ENCODE peak calls at places on chromosomes 5 and 9, in nine cellular contexts. T is HCT116, C is GM12891, B is HepG2, P is SK-N-MC, N is H1, Y is GM23338, M is prostate gland, G is sigmoid colon. J is an unnamed sample.

GRCh38 chr5:73441377-73441776 is 7.2 kb downstream of the FOXD1 start:
- DNase-seq in T (no peak), C (no peak), B (no peak), P (no peak), N (no peak), Y (no peak), M (no peak), G (no peak), J (no peak)

GRCh38 chr5:14206028-14206725 is 63.0 kb downstream of the TRIO start:
- DNase-seq in T (no peak), C (no peak), B (no peak), P (no peak), N (no peak), Y (no peak), M (no peak), G (no peak), J (no peak)

GRCh38 chr9:18798106-18798505 is 234.9 kb downstream of the SAXO1 start:
- DNase-seq in T (no peak), C (no peak), B (no peak), P (no peak), N (no peak), Y (no peak), M (no peak), G (no peak), J (no peak)

GRCh38 chr5:129474544-129474943 is 14.4 kb downstream of the ADAMTS19 start:
- DNase-seq in T (no peak), C (no peak), B (no peak), P (peak), N (no peak), Y (no peak), M (no peak), G (no peak), J (no peak)

GRCh38 chr5:150428978-150429377 is 16.3 kb upstream of the CD74 start:
- DNase-seq in T (no peak), C (no peak), B (no peak), P (no peak), N (no peak), Y (no peak), M (no peak), G (no peak), J (no peak)

GRCh38 chr5:68214472-68215207 is 916 bp upstream of the PIK3R1 start:
- DNase-seq in T (no peak), C (peak), B (no peak), P (no peak), N (no peak), Y (peak), M (peak), G (no peak), J (peak)

GRCh38 chr9:107784235-107784958 is 294.8 kb upstream of the KLF4 start:
- DNase-seq in T (peak), C (no peak), B (no peak), P (no peak), N (no peak), Y (no peak), M (no peak), G (peak), J (peak)

GRCh38 chr9:26870292-26870691 is 22.3 kb downstream of the CAAP1 start:
- DNase-seq in T (no peak), C (no peak), B (no peak), P (no peak), N (no peak), Y (no peak), M (no peak), G (no peak), J (no peak)

GRCh38 chr5:111582962-111583669 is 70.8 kb upstream of the STARD4 start:
- DNase-seq in T (no peak), C (no peak), B (no peak), P (no peak), N (no peak), Y (no peak), M (no peak), G (no peak), J (no peak)

GRCh38 chr5:109830955-109831502 is 141.3 kb downstream of the MAN2A1 start:
- DNase-seq in T (no peak), C (no peak), B (no peak), P (no peak), N (no peak), Y (no peak), M (no peak), G (no peak), J (no peak)

GRCh38 chr5:115776989-115777388 is 39.5 kb downstream of the CDO1 start:
- DNase-seq in T (no peak), C (no peak), B (no peak), P (no peak), N (no peak), Y (no peak), M (no peak), G (no peak), J (no peak)

GRCh38 chr5:16570121-16570815 is 46.5 kb downstream of the RETREG1 start:
- DNase-seq in T (no peak), C (no peak), B (no peak), P (no peak), N (no peak), Y (no peak), M (no peak), G (no peak), J (no peak)

GRCh38 chr5:17238521-17239041 is 21.1 kb downstream of the BASP1 start:
- DNase-seq in T (no peak), C (no peak), B (no peak), P (no peak), N (no peak), Y (no peak), M (no peak), G (no peak), J (no peak)

GRCh38 chr5:112692472-112692871 is 45.2 kb upstream of the APC start:
- DNase-seq in T (no peak), C (no peak), B (no peak), P (no peak), N (no peak), Y (no peak), M (no peak), G (no peak), J (no peak)

GRCh38 chr5:81225463-81225862 is 7.7 kb upstream of the CKMT2 start:
- DNase-seq in T (no peak), C (no peak), B (no peak), P (no peak), N (no peak), Y (no peak), M (no peak), G (no peak), J (no peak)

GRCh38 chr9:38708759-38709158 is 11.2 kb downstream of the FAM240B start:
- DNase-seq in T (no peak), C (no peak), B (no peak), P (no peak), N (no peak), Y (no peak), M (no peak), G (no peak), J (no peak)

GRCh38 chr5:174188300-174188699 is 142.8 kb downstream of the NSG2 start:
- DNase-seq in T (peak), C (no peak), B (no peak), P (no peak), N (no peak), Y (no peak), M (no peak), G (no peak), J (no peak)
- TF ChIP-seq POLR2AphosphoS5 in T (no peak), C (no peak), B (no peak), P (peak), N (peak), Y (no peak), M (no peak), G (no peak), J (no peak)

DNA sequence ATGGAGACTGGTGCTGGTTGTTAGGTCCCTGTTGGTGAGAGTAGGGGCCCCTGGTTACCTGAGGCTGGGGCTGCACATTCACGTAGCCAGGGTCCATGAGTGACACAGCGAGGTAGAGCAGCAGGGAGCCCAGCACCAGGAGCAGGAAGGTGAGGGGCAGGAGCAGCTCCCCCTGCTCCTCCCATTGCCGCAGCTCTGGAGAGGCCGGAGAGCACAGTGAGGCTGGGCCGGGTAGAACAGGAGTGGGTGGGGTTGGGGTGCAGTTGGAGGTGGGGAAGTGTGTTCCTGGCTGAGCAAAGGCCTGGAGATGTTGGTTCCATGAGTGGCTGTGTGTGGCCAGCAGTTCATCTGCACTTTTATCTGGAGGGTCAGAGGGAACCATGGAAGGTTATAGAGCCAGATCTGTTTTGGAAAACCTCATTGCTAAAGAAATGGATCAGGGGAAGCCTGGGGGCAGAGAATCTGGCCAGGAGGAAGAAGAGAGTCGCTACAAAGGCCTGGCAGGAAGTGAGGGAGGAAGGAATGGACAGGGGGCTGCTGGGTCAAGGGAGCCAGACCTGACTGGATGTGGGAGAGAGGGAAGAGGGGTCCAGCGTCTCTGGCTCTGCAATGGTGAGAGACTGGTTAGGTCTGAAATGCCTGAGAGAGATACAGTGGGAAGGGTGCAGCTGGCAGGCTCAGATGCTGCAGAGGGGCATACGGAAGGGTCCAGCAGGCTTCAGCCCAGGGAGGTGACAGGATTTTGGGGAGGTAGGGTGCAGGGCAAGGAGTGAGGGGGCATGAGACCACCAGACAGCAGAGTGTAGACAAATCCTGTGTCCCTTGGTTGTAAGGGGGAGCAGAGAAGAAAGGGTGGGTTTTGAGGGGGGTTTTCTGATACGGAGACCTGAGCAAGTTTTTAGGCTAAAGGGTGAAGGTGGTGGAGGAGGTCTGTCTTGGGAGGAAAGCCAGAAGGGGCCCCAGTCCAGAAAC is 1.3 kb downstream of the ZDHHC12 start:
- DNase-seq in T (no peak), C (no peak), B (no peak), P (no peak), N (no peak), Y (no peak), M (no peak), G (no peak), J (no peak)
- TF ChIP-seq POLR2AphosphoS5 in T (no peak), C (no peak), B (peak), P (no peak), N (no peak), Y (no peak), M (no peak), G (no peak), J (no peak)

DNA sequence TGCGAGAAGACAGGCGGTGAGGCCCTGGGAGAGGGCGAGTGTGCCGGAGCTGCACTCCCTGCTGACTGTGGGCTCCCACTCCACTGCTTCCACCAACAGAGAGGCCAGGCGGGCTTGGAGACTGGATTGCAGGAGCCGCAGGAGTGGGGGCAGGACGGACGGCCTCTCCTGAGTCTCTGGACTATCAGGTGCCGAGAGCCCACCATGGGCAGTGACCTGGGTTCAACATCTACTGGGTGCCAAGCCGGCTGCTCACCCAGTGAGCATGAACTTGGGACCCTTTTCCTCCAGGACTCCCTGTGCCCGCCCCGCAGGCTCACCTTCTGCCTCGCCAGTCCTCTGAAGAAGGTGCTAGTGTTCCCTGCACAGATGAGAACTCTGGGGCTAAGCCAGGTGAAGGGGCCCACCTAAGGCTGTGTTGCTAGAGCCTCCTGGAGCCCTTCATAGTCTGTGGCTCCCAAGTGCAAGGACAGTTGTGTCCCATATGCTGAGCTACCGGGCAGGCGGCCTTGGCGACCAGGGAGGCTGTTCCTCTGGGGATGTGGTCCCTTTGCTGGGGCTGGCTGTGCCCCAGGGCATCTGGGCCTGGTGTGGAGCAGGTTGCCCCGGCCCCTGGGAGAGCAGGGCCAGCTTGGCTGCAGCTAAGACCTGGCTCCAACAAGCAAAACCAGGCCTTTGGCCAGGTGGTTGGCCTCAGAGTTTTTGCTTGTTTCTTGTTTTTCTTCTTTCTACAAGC is 77.7 kb upstream of the PHYKPL start:
- DNase-seq in T (no peak), C (no peak), B (no peak), P (no peak), N (no peak), Y (no peak), M (no peak), G (peak), J (peak)
- TF ChIP-seq POLR2AphosphoS5 in T (no peak), C (no peak), B (no peak), P (no peak), N (no peak), Y (no peak), M (no peak), G (no peak), J (no peak)

DNA sequence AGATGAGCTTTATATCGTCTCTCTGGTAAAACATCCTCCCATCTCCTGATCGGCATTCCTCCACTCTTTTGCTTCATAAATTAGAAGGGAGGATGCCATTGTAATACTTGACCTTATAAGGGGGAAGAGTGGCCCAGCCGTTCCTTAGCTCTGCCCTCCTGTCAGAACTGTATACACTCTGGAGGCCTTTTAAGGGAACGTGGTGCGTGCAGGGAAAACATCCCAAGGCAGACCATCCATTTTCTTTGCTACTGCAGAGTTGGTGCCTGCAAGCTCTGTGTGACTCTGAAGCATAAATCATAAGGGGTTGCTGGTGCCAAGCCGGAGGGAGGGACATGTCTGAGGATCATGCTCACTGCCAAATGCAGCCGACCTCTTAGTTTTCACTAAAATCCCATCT is 90.4 kb downstream of the PGM5 start:
- DNase-seq in T (no peak), C (no peak), B (no peak), P (no peak), N (no peak), Y (no peak), M (peak), G (peak), J (no peak)
- TF ChIP-seq POLR2AphosphoS5 in T (no peak), C (no peak), B (no peak), P (no peak), N (no peak), Y (no peak), M (peak), G (no peak), J (no peak)

DNA sequence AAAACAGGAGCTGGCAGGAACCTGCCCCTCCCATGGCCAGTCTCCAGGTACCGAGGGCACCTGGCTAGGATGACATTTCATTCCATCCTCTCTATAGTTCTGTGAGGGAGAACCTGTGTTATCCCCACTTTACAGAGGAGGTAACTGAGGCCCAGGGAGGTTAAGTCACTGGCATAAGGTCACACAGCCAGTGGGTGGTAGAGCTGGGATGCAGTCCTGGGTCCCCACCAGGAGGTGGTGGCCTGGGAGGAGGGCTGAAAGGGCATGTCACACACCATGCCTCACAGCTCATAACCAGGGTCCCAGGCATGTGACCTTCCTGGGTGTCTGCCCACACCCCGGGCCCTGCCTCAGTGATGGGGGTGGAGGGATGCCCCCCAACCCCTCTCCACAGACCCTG is 77.8 kb upstream of the STXBP1 start:
- DNase-seq in T (no peak), C (no peak), B (no peak), P (no peak), N (no peak), Y (no peak), M (no peak), G (no peak), J (no peak)
- TF ChIP-seq POLR2AphosphoS5 in T (no peak), C (no peak), B (no peak), P (no peak), N (no peak), Y (no peak), M (no peak), G (no peak), J (no peak)

DNA sequence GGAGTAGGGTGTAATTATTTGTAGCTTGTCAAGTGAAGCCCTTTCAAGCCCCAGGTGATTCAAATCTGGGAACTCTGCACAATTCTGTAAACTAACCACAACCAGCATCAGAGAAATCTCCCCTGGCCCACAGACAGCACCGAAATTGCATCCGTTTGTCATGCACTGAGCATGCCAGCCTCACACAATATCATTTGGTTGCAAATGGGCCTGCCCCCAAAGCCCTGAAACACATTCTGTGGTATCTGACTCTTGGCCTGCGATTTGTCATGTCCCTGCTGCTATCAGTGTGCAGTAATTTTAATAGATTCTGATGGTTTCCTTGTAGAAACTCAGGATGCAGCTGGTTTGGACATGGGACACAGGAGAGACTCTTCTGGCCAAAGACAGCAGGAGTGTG is 35.3 kb downstream of the SNX24 start:
- DNase-seq in T (no peak), C (no peak), B (no peak), P (no peak), N (no peak), Y (no peak), M (no peak), G (no peak), J (no peak)
- TF ChIP-seq POLR2AphosphoS5 in T (no peak), C (no peak), B (no peak), P (no peak), N (no peak), Y (no peak), M (no peak), G (no peak), J (no peak)

DNA sequence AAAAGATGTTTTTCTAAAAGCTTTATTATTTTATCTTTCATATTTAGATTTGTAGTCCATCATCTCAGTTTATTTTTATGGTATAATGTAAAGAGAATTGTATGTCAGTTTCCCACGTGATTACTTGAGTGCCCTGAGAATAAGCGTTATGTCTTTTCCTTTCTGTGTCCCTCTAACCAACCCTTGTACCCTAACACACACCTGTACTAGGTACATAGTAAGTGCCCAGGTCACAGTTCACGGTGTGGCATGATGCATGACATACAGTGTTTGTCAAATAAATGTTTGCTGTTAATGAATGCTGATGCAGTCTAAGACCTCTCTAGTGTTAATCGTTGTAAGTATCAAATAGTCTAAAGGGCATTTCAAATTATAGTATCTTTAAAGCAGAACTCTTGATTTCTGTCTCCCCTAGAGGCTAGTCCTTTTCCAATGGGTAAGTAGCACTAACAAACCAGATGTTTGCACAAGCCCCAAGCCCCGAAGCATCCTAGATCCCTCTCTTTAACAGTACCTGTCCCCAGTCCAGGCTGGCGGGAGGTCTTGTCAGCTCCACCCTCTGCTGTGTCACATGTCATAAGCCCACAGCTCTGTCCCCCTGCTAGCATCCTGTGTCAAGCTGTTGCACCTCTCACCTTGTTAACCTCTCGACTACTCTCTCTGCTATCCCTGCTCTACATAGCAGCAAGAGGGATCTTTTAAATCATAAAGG is 23.7 kb downstream of the NUP214 start:
- DNase-seq in T (no peak), C (no peak), B (no peak), P (no peak), N (no peak), Y (peak), M (no peak), G (no peak), J (no peak)
- TF ChIP-seq POLR2AphosphoS5 in T (no peak), C (no peak), B (no peak), P (no peak), N (no peak), Y (no peak), M (no peak), G (no peak), J (no peak)

J was measured in spleen.